ENCODE peak calls at places on chromosomes 4 and X, in seven cellular contexts. One of them, this sample, is unnamed.

GRCh38 chr4:142407569-142407968 is 438.5 kb downstream of the INPP4B start:
- DNase-seq in CD4-positive, alpha-beta T cell: no peak
- DNase-seq in endothelial cell: no peak
- DNase-seq in lower lobe of right lung: no peak
- DNase-seq in testis: no peak
- DNase-seq in transverse colon: no peak
- DNase-seq in osteocyte: no peak
- DNase-seq in this sample: no peak

GRCh38 chr4:116358633-116359222 is 726.6 kb downstream of the TRAM1L1 start:
- DNase-seq in CD4-positive, alpha-beta T cell: no peak
- DNase-seq in testis: peak
- DNase-seq in osteocyte: peak
- DNase-seq in endothelial cell: peak
- DNase-seq in transverse colon: peak
- DNase-seq in lower lobe of right lung: peak
- DNase-seq in this sample: peak

GRCh38 chr4:159048166-159048886 is 54.6 kb upstream of the RAPGEF2 start:
- DNase-seq in endothelial cell: no peak
- DNase-seq in osteocyte: no peak
- DNase-seq in lower lobe of right lung: peak
- DNase-seq in transverse colon: peak
- DNase-seq in testis: peak
- DNase-seq in CD4-positive, alpha-beta T cell: no peak
- DNase-seq in this sample: peak

GRCh38 chr4:40121515-40121914 is 64.9 kb downstream of the N4BP2 start:
- DNase-seq in testis: no peak
- DNase-seq in CD4-positive, alpha-beta T cell: no peak
- DNase-seq in lower lobe of right lung: no peak
- DNase-seq in osteocyte: no peak
- DNase-seq in endothelial cell: no peak
- DNase-seq in transverse colon: no peak
- DNase-seq in this sample: no peak

GRCh38 chr4:22670953-22671352 is 21.8 kb upstream of the GBA3 start:
- DNase-seq in testis: no peak
- DNase-seq in CD4-positive, alpha-beta T cell: no peak
- DNase-seq in endothelial cell: no peak
- DNase-seq in osteocyte: no peak
- DNase-seq in lower lobe of right lung: no peak
- DNase-seq in transverse colon: no peak
- DNase-seq in this sample: no peak

GRCh38 chrX:55787727-55788126 is 70.2 kb downstream of the RRAGB start:
- DNase-seq in endothelial cell: no peak
- DNase-seq in transverse colon: no peak
- DNase-seq in CD4-positive, alpha-beta T cell: no peak
- DNase-seq in testis: no peak
- DNase-seq in osteocyte: no peak
- DNase-seq in lower lobe of right lung: no peak
- DNase-seq in this sample: no peak

GRCh38 chr4:76977731-76978350 is 28.3 kb downstream of the SEPTIN11 start:
- DNase-seq in CD4-positive, alpha-beta T cell: no peak
- DNase-seq in osteocyte: no peak
- DNase-seq in lower lobe of right lung: no peak
- DNase-seq in transverse colon: no peak
- DNase-seq in testis: no peak
- DNase-seq in endothelial cell: no peak
- DNase-seq in this sample: no peak

GRCh38 chr4:120842046-120842445 is 80.5 kb downstream of the PRDM5 start:
- DNase-seq in osteocyte: no peak
- DNase-seq in endothelial cell: no peak
- DNase-seq in transverse colon: no peak
- DNase-seq in testis: no peak
- DNase-seq in CD4-positive, alpha-beta T cell: no peak
- DNase-seq in lower lobe of right lung: no peak
- DNase-seq in this sample: no peak

GRCh38 chr4:122765702-122766352 is 33.3 kb downstream of the BBS12 start:
- DNase-seq in lower lobe of right lung: no peak
- DNase-seq in endothelial cell: no peak
- DNase-seq in testis: no peak
- DNase-seq in CD4-positive, alpha-beta T cell: no peak
- DNase-seq in transverse colon: no peak
- DNase-seq in osteocyte: no peak
- DNase-seq in this sample: no peak

GRCh38 chr4:36235306-36235705 is 9.0 kb downstream of the ARAP2 start:
- DNase-seq in CD4-positive, alpha-beta T cell: no peak
- DNase-seq in testis: no peak
- DNase-seq in lower lobe of right lung: no peak
- DNase-seq in transverse colon: no peak
- DNase-seq in endothelial cell: no peak
- DNase-seq in osteocyte: no peak
- DNase-seq in this sample: no peak
- TF ChIP-seq CTCF in CD4-positive, alpha-beta T cell: no peak
- TF ChIP-seq CTCF in testis: no peak
- TF ChIP-seq CTCF in lower lobe of right lung: no peak
- TF ChIP-seq CTCF in transverse colon: no peak
- TF ChIP-seq CTCF in endothelial cell: no peak
- TF ChIP-seq CTCF in osteocyte: no peak
- TF ChIP-seq CTCF in this sample: no peak

GRCh38 chrX:76253432-76253831 is 80.6 kb downstream of the PBDC1 start:
- DNase-seq in endothelial cell: peak
- DNase-seq in CD4-positive, alpha-beta T cell: peak
- DNase-seq in transverse colon: peak
- DNase-seq in osteocyte: no peak
- DNase-seq in testis: peak
- DNase-seq in lower lobe of right lung: no peak
- DNase-seq in this sample: peak
- TF ChIP-seq CTCF in endothelial cell: no peak
- TF ChIP-seq CTCF in CD4-positive, alpha-beta T cell: peak
- TF ChIP-seq CTCF in transverse colon: peak
- TF ChIP-seq CTCF in osteocyte: peak
- TF ChIP-seq CTCF in testis: no peak
- TF ChIP-seq CTCF in lower lobe of right lung: peak
- TF ChIP-seq CTCF in this sample: peak

DNA sequence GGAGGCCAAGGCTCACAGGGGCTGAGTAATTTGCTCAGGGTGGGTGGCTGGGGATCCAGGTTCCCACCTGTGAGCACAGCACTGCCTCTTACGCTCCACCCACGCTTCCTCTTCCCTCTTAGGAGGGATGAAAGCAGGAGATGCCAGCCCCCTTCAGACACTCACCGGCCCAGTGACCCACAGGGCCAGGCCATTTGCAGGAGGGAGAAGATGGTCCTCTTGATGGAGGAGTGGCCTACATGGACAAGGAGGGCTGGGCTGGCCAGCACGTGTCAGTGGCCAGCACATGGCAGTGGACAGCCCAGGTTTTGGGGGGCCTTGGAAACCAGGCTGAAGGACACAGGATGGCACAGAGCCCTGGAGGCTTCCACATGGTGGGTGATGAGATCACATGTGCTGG is 108.1 kb upstream of the PSAPL1 start:
- DNase-seq in lower lobe of right lung: peak
- DNase-seq in transverse colon: no peak
- DNase-seq in endothelial cell: no peak
- DNase-seq in testis: no peak
- DNase-seq in osteocyte: no peak
- DNase-seq in CD4-positive, alpha-beta T cell: no peak
- DNase-seq in this sample: no peak
- TF ChIP-seq CTCF in lower lobe of right lung: no peak
- TF ChIP-seq CTCF in transverse colon: no peak
- TF ChIP-seq CTCF in endothelial cell: no peak
- TF ChIP-seq CTCF in testis: no peak
- TF ChIP-seq CTCF in osteocyte: no peak
- TF ChIP-seq CTCF in CD4-positive, alpha-beta T cell: no peak
- TF ChIP-seq CTCF in this sample: no peak

DNA sequence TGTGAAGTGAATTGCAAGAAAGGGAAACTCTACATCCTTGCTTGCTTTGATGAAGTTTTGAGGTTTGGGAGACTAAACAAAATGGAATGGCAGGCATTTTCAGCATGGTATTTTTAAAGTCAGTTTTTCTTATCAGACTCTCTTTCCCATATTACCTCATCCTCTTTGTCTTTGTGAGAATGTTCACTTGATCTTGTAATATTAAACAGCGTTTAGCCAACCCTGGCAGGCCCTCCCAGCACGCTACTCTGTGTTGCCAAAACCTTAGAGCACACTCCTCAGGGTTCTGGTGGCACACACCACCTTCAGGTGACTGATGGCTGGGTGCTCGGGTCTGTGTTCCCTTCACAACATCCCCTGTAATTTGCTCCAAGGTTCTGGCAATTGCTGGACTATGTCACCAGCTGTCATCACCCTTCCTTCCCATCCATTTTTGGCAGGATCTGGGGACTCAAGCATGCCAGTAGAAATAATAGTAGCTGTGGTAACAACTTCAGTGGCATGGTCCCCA is 273.3 kb downstream of the DCTD start:
- DNase-seq in CD4-positive, alpha-beta T cell: no peak
- DNase-seq in endothelial cell: no peak
- DNase-seq in testis: no peak
- DNase-seq in osteocyte: no peak
- DNase-seq in lower lobe of right lung: no peak
- DNase-seq in transverse colon: no peak
- DNase-seq in this sample: no peak
- TF ChIP-seq CTCF in CD4-positive, alpha-beta T cell: no peak
- TF ChIP-seq CTCF in endothelial cell: no peak
- TF ChIP-seq CTCF in testis: no peak
- TF ChIP-seq CTCF in osteocyte: no peak
- TF ChIP-seq CTCF in lower lobe of right lung: no peak
- TF ChIP-seq CTCF in transverse colon: no peak
- TF ChIP-seq CTCF in this sample: no peak

GRCh38 chr4:3868841-3869572 is 102.8 kb downstream of the ADRA2C start:
- DNase-seq in CD4-positive, alpha-beta T cell: no peak
- DNase-seq in lower lobe of right lung: no peak
- DNase-seq in testis: no peak
- DNase-seq in endothelial cell: no peak
- DNase-seq in osteocyte: no peak
- DNase-seq in transverse colon: no peak
- DNase-seq in this sample: no peak
- TF ChIP-seq CTCF in CD4-positive, alpha-beta T cell: no peak
- TF ChIP-seq CTCF in lower lobe of right lung: no peak
- TF ChIP-seq CTCF in testis: no peak
- TF ChIP-seq CTCF in endothelial cell: no peak
- TF ChIP-seq CTCF in osteocyte: no peak
- TF ChIP-seq CTCF in transverse colon: no peak
- TF ChIP-seq CTCF in this sample: no peak

GRCh38 chrX:16671005-16671404 is 21.0 kb downstream of the S100G start:
- DNase-seq in lower lobe of right lung: no peak
- DNase-seq in transverse colon: no peak
- DNase-seq in osteocyte: peak
- DNase-seq in endothelial cell: peak
- DNase-seq in CD4-positive, alpha-beta T cell: no peak
- DNase-seq in testis: peak
- DNase-seq in this sample: no peak
- TF ChIP-seq CTCF in lower lobe of right lung: no peak
- TF ChIP-seq CTCF in transverse colon: peak
- TF ChIP-seq CTCF in osteocyte: peak
- TF ChIP-seq CTCF in endothelial cell: no peak
- TF ChIP-seq CTCF in CD4-positive, alpha-beta T cell: peak
- TF ChIP-seq CTCF in testis: no peak
- TF ChIP-seq CTCF in this sample: peak

GRCh38 chr4:20544645-20545044 is 155.6 kb upstream of the PACRGL start:
- DNase-seq in endothelial cell: no peak
- DNase-seq in CD4-positive, alpha-beta T cell: no peak
- DNase-seq in transverse colon: no peak
- DNase-seq in osteocyte: no peak
- DNase-seq in testis: no peak
- DNase-seq in lower lobe of right lung: no peak
- DNase-seq in this sample: no peak
- TF ChIP-seq CTCF in endothelial cell: peak
- TF ChIP-seq CTCF in CD4-positive, alpha-beta T cell: no peak
- TF ChIP-seq CTCF in transverse colon: peak
- TF ChIP-seq CTCF in osteocyte: peak
- TF ChIP-seq CTCF in testis: peak
- TF ChIP-seq CTCF in lower lobe of right lung: peak
- TF ChIP-seq CTCF in this sample: peak

DNA sequence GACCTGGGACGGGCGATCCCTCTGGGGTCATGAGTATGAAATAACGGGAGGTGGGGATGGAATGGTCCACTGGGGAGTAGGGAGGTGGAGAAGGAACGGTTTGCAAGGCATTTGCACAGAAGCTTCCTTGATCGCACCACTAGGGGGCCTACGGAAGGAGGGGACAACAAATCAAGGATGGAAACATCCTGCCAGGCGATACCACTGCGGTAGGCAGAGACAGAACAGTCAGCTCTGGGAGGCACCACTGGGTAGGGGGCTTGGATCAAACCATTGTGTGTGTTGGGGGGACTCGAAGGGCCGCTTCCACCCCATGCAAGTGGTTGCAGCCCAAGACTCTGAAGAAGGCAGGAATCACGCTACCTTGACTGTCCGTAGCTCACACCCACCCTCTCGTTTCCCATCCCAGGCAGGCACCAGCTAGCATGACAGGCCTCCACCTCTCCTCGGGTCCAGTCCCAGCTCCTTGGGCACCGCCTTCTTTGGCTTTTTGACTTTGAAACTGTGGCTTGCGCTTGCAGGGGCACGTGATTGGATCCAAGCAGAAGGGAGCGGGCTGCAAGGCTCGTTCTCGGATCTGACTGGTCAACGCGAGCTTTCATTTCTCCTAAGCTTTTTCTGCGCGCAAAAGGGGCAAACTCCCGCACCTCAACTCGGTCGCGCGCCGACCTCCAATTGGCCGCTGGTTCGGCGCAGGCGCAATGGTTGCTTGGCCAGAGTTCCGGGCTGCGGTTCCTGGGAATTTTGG is 28.4 kb downstream of the GAGE1 start:
- DNase-seq in CD4-positive, alpha-beta T cell: no peak
- DNase-seq in endothelial cell: no peak
- DNase-seq in lower lobe of right lung: no peak
- DNase-seq in osteocyte: no peak
- DNase-seq in transverse colon: no peak
- DNase-seq in testis: peak
- DNase-seq in this sample: no peak
- TF ChIP-seq CTCF in CD4-positive, alpha-beta T cell: peak
- TF ChIP-seq CTCF in endothelial cell: no peak
- TF ChIP-seq CTCF in lower lobe of right lung: no peak
- TF ChIP-seq CTCF in osteocyte: no peak
- TF ChIP-seq CTCF in transverse colon: no peak
- TF ChIP-seq CTCF in testis: peak
- TF ChIP-seq CTCF in this sample: peak

GRCh38 chrX:17065100-17065499 is 118.6 kb downstream of the REPS2 start:
- DNase-seq in lower lobe of right lung: no peak
- DNase-seq in endothelial cell: no peak
- DNase-seq in CD4-positive, alpha-beta T cell: no peak
- DNase-seq in transverse colon: no peak
- DNase-seq in osteocyte: no peak
- DNase-seq in testis: no peak
- DNase-seq in this sample: no peak
- TF ChIP-seq CTCF in lower lobe of right lung: no peak
- TF ChIP-seq CTCF in endothelial cell: no peak
- TF ChIP-seq CTCF in CD4-positive, alpha-beta T cell: no peak
- TF ChIP-seq CTCF in transverse colon: no peak
- TF ChIP-seq CTCF in osteocyte: no peak
- TF ChIP-seq CTCF in testis: no peak
- TF ChIP-seq CTCF in this sample: peak

This sample was measured in neural crest cell.